ENCODE peak calls at places on chromosomes 7 and 10, in five cellular contexts. L is K562, I is HEK293T, O is GM12878, S is HepG2. R is an unnamed sample.

GRCh38 chr10:103833731-103834365 is 21.5 kb downstream of the SH3PXD2A start:
- DNase-seq in S (peak), I (no peak), L (peak), O (no peak), R (no peak)

GRCh38 chr10:86374664-86375063 is 8.1 kb upstream of the GRID1 start:
- DNase-seq in S (no peak), O (no peak), I (no peak), L (no peak), R (peak)

GRCh38 chr7:55365103-55365679 is at the start of gene LANCL2:
- DNase-seq in L (peak), O (no peak), I (no peak), S (no peak), R (peak)

GRCh38 chr10:113169111-113169510 is 219.1 kb downstream of the TCF7L2 start:
- DNase-seq in S (no peak), O (no peak), L (no peak), I (no peak), R (no peak)

GRCh38 chr7:113371376-113372043 is 253.2 kb upstream of the SMIM30 start:
- DNase-seq in L (no peak), O (no peak), I (no peak), S (no peak), R (no peak)

GRCh38 chr10:7795605-7796004 is 7.6 kb downstream of the ATP5F1C start:
- DNase-seq in O (no peak), L (peak), S (peak), I (peak), R (peak)

GRCh38 chr7:95404316-95404715 is 8.1 kb upstream of the PON3 start:
- DNase-seq in L (no peak), S (no peak), O (no peak), I (no peak), R (no peak)

GRCh38 chr7:2162959-2163358 is 69.8 kb downstream of the MAD1L1 start:
- DNase-seq in S (no peak), O (no peak), I (no peak), L (no peak), R (peak)

GRCh38 chr10:58820862-58821559 is 308.3 kb downstream of the BICC1 start:
- DNase-seq in I (no peak), L (no peak), O (no peak), S (no peak), R (no peak)

GRCh38 chr10:89793649-89794254 is 92.4 kb downstream of the KIF20B start:
- DNase-seq in O (peak), S (peak), I (peak), L (peak), R (peak)

GRCh38 chr10:100907175-100907574 is 5.6 kb upstream of the SLF2 start:
- DNase-seq in L (no peak), I (no peak), S (peak), O (no peak), R (no peak)

GRCh38 chr7:158442260-158442659 is 145.4 kb downstream of the PTPRN2 start:
- DNase-seq in L (peak), I (no peak), S (peak), O (no peak), R (no peak)

GRCh38 chr10:13091816-13092215 is 8.1 kb upstream of the OPTN start:
- DNase-seq in O (no peak), L (peak), S (no peak), I (no peak), R (no peak)

GRCh38 chr10:45154481-45154880 is 153.8 kb downstream of the ZNF22 start:
- DNase-seq in I (no peak), L (no peak), O (no peak), S (no peak), R (no peak)

GRCh38 chr10:18681971-18682403 is 22.8 kb downstream of the ARL5B start:
- DNase-seq in L (no peak), O (no peak), I (no peak), S (peak), R (no peak)

GRCh38 chr10:11687779-11688447 is 54.3 kb upstream of the ECHDC3 start:
- DNase-seq in L (no peak), S (no peak), O (no peak), I (no peak), R (no peak)

GRCh38 chr10:101014966-101015581 is 15.5 kb downstream of the LZTS2 start:
- DNase-seq in O (no peak), I (no peak), L (no peak), S (no peak), R (no peak)

DNA sequence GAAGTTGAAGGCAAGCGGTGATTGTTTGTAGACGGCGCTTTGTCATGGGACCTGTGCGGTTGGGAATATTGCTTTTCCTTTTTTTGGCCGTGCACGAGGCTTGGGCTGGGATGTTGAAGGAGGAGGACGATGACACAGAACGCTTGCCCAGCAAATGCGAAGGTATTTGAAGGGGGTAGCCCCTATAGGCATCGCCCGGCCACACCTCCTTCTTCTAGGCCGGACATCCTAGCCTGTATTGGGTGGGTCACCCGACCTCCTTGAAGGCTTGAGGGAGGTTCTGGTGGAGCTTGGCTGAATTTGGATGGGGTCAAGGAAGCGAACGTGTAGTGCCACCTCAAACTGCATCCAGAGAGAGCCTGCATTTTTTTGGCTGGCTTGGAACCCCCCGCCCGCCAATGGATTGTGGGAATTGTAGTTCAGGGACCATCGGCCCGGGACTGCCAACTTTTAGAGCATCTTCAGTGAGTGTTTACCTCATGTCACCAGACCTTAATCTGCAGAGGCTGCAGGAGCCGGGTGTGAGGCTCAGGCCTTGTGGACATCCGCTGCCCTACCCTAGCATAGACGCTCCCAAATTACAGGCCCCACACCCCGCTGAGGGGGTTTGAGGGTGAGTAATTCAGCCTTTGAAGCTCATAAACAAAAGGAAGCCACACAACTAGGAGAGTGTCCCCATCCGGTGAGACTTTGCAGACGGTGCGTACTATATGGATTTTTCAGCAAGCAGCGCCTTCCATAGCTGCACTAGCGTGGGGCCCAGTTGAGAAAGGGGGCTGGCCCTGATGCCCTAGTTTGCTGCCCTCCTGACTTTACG is 475 bp downstream of the CNPY4 start:
- DNase-seq in O (no peak), L (peak), I (peak), S (peak), R (peak)
- TF ChIP-seq FOXM1 in O (no peak), L (no peak), I (no peak), S (no peak), R (no peak)

GRCh38 chr10:5538446-5538845 is 13.7 kb downstream of the CALML3 start:
- DNase-seq in O (no peak), L (no peak), I (no peak), S (no peak), R (no peak)
- TF ChIP-seq FOXM1 in O (no peak), L (no peak), I (no peak), S (no peak), R (no peak)

DNA sequence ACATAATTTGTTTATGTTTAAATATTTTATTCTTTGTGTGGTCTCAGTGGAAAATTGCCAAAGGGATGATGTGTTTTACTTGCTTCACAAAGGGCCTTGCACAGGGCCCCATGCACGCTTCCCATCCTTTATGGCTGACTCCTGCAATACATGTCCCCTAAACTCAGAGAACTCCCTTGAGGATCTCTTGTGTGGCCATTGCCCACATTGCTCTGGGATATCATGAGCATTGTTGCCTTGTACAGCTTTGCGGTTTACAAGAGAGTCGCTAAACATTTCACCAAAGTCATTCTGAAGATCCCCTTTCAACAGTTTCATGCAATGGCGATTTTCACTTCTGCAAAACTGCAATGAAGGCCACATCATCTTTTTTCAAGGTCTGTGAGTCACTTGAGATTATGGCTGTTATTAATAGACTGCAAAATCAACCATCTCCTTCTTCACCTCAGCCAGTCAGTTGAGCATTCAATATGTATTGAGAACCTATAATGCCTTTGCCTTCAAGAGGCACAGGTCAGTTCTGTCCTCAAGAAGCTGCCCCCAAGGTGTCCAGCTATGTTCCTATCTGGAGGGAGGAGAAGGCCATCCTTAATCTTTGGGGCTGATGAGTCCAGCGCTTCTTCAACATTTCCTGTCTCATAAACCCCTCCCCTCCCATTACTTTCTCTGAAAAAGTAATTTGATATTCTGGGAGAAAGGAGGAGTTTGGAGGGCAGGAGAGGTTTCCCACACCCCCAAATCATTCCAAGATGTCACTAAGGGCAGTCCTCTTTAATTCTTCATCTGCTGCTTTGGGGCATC is 108.1 kb downstream of the CCDC71L start:
- DNase-seq in O (peak), I (no peak), L (no peak), S (no peak), R (no peak)
- TF ChIP-seq FOXM1 in O (peak), I (no peak), L (no peak), S (no peak), R (no peak)

DNA sequence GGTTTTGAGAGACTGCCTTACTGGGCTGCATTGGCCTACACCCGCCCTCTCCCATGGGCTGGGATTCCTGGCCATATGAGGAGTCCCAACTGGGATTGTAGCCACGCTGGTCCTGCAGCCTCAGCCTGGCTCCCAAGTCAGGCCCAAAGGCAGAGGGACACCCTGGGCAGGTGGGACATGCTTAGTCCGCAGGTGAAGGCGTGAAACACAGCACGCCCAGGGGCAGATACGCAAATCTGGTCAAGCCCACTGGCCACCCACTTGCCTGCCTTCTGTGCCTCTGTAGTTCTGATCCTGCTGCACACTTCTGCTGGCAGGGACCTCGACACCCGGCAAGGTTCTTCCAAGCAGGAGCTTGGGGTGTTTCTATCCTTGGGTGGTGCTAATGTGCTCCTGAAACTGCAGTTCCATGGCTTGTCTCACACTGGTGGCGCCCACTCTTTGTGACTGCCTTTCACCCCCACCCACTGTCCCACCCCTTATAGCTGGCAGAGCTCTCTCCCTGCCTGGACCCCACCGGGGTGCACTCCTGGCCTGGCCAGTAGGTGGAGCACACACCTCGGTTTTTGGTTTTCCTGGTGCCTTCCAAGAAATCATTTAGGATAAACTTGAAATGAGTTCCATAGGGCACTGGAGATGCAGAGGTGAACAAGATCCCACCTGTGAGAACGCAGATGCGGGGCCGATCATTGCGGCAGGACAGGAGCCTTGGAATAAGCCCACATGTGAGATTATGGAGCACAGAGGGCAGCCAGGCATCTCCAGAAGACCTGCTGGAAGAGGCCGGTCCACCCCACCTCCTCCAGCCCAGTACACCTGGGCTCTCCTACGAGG is 47.9 kb downstream of the MKI67 start:
- DNase-seq in L (peak), S (peak), O (no peak), I (peak), R (peak)
- TF ChIP-seq FOXM1 in L (no peak), S (no peak), O (no peak), I (no peak), R (no peak)

DNA sequence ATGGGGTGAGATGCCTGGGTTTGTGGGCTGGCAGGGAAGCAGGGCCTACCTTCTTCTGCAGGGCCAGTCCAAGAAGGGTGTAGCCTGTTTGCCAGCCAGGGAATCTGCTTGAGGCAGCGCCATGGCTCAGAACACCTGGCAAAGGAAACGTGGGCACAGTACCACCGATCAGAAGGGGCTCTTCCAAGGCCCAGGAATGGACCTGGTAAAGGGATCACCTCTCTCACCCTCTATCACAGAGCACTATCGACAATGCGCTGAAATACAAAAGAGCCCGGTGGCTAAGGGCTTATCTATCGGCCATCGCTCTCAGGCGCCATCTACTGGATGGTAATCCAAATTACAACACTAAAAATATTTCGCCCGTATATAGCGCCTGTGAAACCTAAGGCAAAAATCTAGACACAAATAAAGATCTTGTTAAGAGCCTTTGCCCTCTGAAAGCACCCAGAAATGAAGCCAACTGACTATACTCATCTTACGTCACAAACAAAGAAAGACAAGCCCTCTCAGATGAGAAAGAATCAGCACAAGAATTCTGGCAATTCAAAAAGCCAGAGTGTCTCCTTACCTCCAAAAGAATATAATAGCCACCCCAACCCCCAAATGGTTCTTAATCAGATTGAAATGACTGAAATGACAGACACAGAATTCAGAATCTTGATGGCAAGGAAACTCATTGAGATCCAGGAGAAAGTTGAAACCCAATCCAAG is 217.8 kb upstream of the HPS1 start:
- DNase-seq in O (peak), I (peak), L (peak), S (peak), R (peak)
- TF ChIP-seq FOXM1 in O (no peak), I (no peak), L (no peak), S (no peak), R (no peak)

DNA sequence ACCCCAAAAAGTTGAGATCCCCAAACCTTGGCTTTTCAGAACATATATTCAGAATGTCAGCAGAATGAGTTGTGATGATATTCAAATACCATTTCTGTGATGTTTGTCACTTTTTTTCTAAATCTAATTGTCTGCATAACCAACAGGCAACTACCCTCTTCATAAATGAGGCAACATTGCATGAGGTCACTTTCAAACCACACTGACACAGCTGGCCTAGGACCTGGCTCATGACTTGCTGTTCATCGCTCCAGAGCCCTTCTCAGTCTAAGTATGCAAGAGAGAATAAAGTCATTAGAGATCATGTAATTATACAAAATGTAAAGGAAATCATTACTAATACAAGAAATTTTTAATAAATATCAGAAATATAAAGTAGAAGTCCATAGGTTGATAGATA is 681.9 kb downstream of the GRM8 start:
- DNase-seq in I (no peak), O (no peak), L (no peak), S (no peak), R (no peak)
- TF ChIP-seq FOXM1 in I (no peak), O (no peak), L (no peak), S (no peak), R (no peak)

GRCh38 chr7:36838616-36839015 is 114.3 kb upstream of the AOAH start:
- DNase-seq in O (no peak), I (no peak), L (no peak), S (no peak), R (no peak)

GRCh38 chr7:36844374-36844773 is 120.1 kb upstream of the AOAH start:
- DNase-seq in S (no peak), O (no peak), I (no peak), L (no peak), R (no peak)

DNA sequence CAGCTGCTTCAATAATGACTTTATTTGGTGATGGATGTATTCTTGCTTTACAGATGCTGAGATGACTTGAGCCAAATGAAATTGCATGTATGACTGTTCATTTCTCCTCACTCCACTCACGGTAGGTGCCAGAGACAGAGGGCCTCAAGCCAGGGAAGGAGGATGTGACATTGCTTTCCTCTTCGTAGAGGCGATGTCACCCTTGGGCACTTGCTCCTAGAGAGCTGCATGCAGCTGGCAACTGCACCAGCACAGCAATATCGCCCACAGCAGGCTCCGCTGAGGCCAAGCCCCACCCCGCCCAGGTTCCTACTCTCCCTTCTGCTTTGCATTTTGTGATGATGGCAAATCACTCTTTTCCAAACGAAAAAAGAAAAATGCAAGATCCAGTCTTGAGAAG is 116.6 kb upstream of the AOAH start:
- DNase-seq in L (no peak), I (no peak), O (no peak), S (no peak), R (peak)
- TF ChIP-seq FOXM1 in L (no peak), I (no peak), O (no peak), S (no peak), R (no peak)

DNA sequence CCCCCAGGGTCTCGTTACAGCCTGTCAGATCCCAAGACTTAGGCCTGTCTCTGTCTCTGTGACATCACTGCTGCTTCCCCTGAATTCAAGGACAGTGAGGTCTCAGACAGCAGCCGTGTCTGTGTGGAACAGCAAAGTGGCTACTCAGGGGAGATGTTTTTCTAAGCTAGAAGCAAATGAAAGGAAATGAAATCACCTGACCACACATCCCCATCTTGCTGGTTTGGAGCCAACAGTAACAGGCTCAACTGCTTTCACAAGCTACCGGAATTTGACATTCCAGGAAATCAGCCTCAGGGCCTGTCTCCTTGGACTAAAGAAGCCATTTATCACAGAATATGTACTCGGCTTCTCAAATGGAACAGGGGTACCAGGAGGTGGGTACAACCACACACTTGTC is 73.0 kb downstream of the SPDYE5 start:
- DNase-seq in L (no peak), O (no peak), I (no peak), S (no peak), R (peak)
- TF ChIP-seq FOXM1 in L (no peak), O (no peak), I (no peak), S (no peak), R (no peak)